ENCODE peak calls at places on chromosome 10, in ten cellular contexts. One of them, this sample, is unnamed.

GRCh38 chr10:3548096-3548495 is 236.9 kb downstream of the KLF6 start:
- DNase-seq in AG04450: no peak
- DNase-seq in H9: no peak
- DNase-seq in dorsolateral prefrontal cortex: no peak
- DNase-seq in GM23338: no peak
- DNase-seq in GM20000: no peak
- DNase-seq in prostate gland: no peak
- DNase-seq in heart left ventricle: no peak
- DNase-seq in CD8-positive, alpha-beta T cell: no peak
- DNase-seq in HFF-Myc: no peak
- DNase-seq in this sample: no peak

GRCh38 chr10:12130237-12130872 is 878 bp downstream of the SEC61A2 start:
- DNase-seq in AG04450: peak
- DNase-seq in H9: peak
- DNase-seq in dorsolateral prefrontal cortex: peak
- DNase-seq in GM23338: peak
- DNase-seq in GM20000: peak
- DNase-seq in prostate gland: no peak
- DNase-seq in heart left ventricle: no peak
- DNase-seq in CD8-positive, alpha-beta T cell: peak
- DNase-seq in HFF-Myc: peak
- DNase-seq in this sample: no peak

GRCh38 chr10:124341768-124342135 is 77.0 kb downstream of the OAT start:
- DNase-seq in AG04450: no peak
- DNase-seq in H9: no peak
- DNase-seq in dorsolateral prefrontal cortex: no peak
- DNase-seq in GM23338: no peak
- DNase-seq in GM20000: no peak
- DNase-seq in prostate gland: no peak
- DNase-seq in heart left ventricle: no peak
- DNase-seq in CD8-positive, alpha-beta T cell: no peak
- DNase-seq in HFF-Myc: no peak
- DNase-seq in this sample: no peak

GRCh38 chr10:122126763-122127659 is 138.0 kb downstream of the TACC2 start:
- DNase-seq in AG04450: peak
- DNase-seq in H9: peak
- DNase-seq in dorsolateral prefrontal cortex: no peak
- DNase-seq in GM23338: peak
- DNase-seq in GM20000: no peak
- DNase-seq in prostate gland: peak
- DNase-seq in heart left ventricle: peak
- DNase-seq in CD8-positive, alpha-beta T cell: no peak
- DNase-seq in HFF-Myc: peak
- DNase-seq in this sample: no peak

GRCh38 chr10:119120413-119120867 is 16.5 kb downstream of the DENND10 start:
- DNase-seq in AG04450: peak
- DNase-seq in H9: no peak
- DNase-seq in dorsolateral prefrontal cortex: no peak
- DNase-seq in GM23338: no peak
- DNase-seq in GM20000: peak
- DNase-seq in prostate gland: no peak
- DNase-seq in heart left ventricle: no peak
- DNase-seq in CD8-positive, alpha-beta T cell: no peak
- DNase-seq in HFF-Myc: no peak
- DNase-seq in this sample: no peak

GRCh38 chr10:32957341-32958084 is 517 bp downstream of the ITGB1 start:
- DNase-seq in AG04450: no peak
- DNase-seq in H9: peak
- DNase-seq in dorsolateral prefrontal cortex: peak
- DNase-seq in GM23338: peak
- DNase-seq in GM20000: peak
- DNase-seq in prostate gland: peak
- DNase-seq in heart left ventricle: peak
- DNase-seq in CD8-positive, alpha-beta T cell: peak
- DNase-seq in HFF-Myc: no peak
- DNase-seq in this sample: no peak

GRCh38 chr10:79390551-79391229 is 43.4 kb downstream of the PPIF start:
- DNase-seq in AG04450: no peak
- DNase-seq in H9: peak
- DNase-seq in dorsolateral prefrontal cortex: peak
- DNase-seq in GM23338: no peak
- DNase-seq in GM20000: peak
- DNase-seq in prostate gland: no peak
- DNase-seq in heart left ventricle: peak
- DNase-seq in CD8-positive, alpha-beta T cell: no peak
- DNase-seq in HFF-Myc: no peak
- DNase-seq in this sample: peak

GRCh38 chr10:33982995-33983394 is 648.5 kb upstream of the NRP1 start:
- DNase-seq in AG04450: peak
- DNase-seq in H9: no peak
- DNase-seq in dorsolateral prefrontal cortex: no peak
- DNase-seq in GM23338: no peak
- DNase-seq in GM20000: no peak
- DNase-seq in prostate gland: no peak
- DNase-seq in heart left ventricle: no peak
- DNase-seq in CD8-positive, alpha-beta T cell: no peak
- DNase-seq in HFF-Myc: no peak
- DNase-seq in this sample: no peak

GRCh38 chr10:84406592-84406991 is 78.2 kb downstream of the CCSER2 start:
- DNase-seq in AG04450: no peak
- DNase-seq in H9: no peak
- DNase-seq in dorsolateral prefrontal cortex: no peak
- DNase-seq in GM23338: no peak
- DNase-seq in GM20000: no peak
- DNase-seq in prostate gland: no peak
- DNase-seq in heart left ventricle: no peak
- DNase-seq in CD8-positive, alpha-beta T cell: no peak
- DNase-seq in HFF-Myc: no peak
- DNase-seq in this sample: no peak

GRCh38 chr10:121078036-121078435 is 226.9 kb downstream of the WDR11 start:
- DNase-seq in AG04450: no peak
- DNase-seq in H9: no peak
- DNase-seq in dorsolateral prefrontal cortex: no peak
- DNase-seq in GM23338: no peak
- DNase-seq in GM20000: no peak
- DNase-seq in prostate gland: no peak
- DNase-seq in heart left ventricle: no peak
- DNase-seq in CD8-positive, alpha-beta T cell: no peak
- DNase-seq in HFF-Myc: no peak
- DNase-seq in this sample: no peak

GRCh38 chr10:125839176-125839575 is 15.8 kb downstream of the BCCIP start:
- DNase-seq in AG04450: no peak
- DNase-seq in H9: no peak
- DNase-seq in dorsolateral prefrontal cortex: no peak
- DNase-seq in GM23338: no peak
- DNase-seq in GM20000: no peak
- DNase-seq in prostate gland: no peak
- DNase-seq in heart left ventricle: no peak
- DNase-seq in CD8-positive, alpha-beta T cell: no peak
- DNase-seq in HFF-Myc: no peak
- DNase-seq in this sample: no peak

DNA sequence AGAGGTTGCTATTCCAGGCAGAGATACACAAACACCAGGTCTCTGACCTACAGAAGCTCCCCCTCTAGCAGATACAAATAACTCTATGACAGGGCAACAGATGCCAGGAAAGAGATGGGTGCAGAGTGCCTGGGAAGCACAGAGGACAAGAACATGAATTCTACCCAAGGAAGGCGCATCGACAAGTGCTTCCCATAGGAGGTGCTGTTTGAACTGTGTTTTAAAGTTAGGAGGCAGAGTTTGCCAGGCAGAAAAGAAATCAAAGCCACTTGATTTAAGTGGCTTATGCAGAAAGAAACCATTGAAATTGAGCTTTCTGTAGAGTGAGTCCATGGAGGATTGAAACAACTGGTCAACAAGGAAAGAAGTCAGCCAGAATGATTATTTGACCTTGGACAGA is 35.3 kb upstream of the EGR2 start:
- DNase-seq in AG04450: no peak
- DNase-seq in H9: peak
- DNase-seq in dorsolateral prefrontal cortex: no peak
- DNase-seq in GM23338: peak
- DNase-seq in GM20000: no peak
- DNase-seq in prostate gland: no peak
- DNase-seq in heart left ventricle: no peak
- DNase-seq in CD8-positive, alpha-beta T cell: no peak
- DNase-seq in HFF-Myc: no peak
- DNase-seq in this sample: no peak
- TF ChIP-seq CTCF in AG04450: peak
- TF ChIP-seq CTCF in H9: peak
- TF ChIP-seq CTCF in dorsolateral prefrontal cortex: peak
- TF ChIP-seq CTCF in GM23338: peak
- TF ChIP-seq CTCF in GM20000: peak
- TF ChIP-seq CTCF in prostate gland: no peak
- TF ChIP-seq CTCF in heart left ventricle: no peak
- TF ChIP-seq CTCF in CD8-positive, alpha-beta T cell: peak
- TF ChIP-seq CTCF in HFF-Myc: peak
- TF ChIP-seq CTCF in this sample: peak

GRCh38 chr10:49407552-49408137 is 11.8 kb upstream of the DRGX start:
- DNase-seq in AG04450: peak
- DNase-seq in H9: peak
- DNase-seq in dorsolateral prefrontal cortex: peak
- DNase-seq in GM23338: peak
- DNase-seq in GM20000: peak
- DNase-seq in prostate gland: peak
- DNase-seq in heart left ventricle: peak
- DNase-seq in CD8-positive, alpha-beta T cell: peak
- DNase-seq in HFF-Myc: peak
- DNase-seq in this sample: peak

GRCh38 chr10:49410365-49411074 is 14.6 kb upstream of the DRGX start:
- DNase-seq in AG04450: no peak
- DNase-seq in H9: no peak
- DNase-seq in dorsolateral prefrontal cortex: no peak
- DNase-seq in GM23338: no peak
- DNase-seq in GM20000: no peak
- DNase-seq in prostate gland: peak
- DNase-seq in heart left ventricle: peak
- DNase-seq in CD8-positive, alpha-beta T cell: no peak
- DNase-seq in HFF-Myc: no peak
- DNase-seq in this sample: no peak

GRCh38 chr10:49409755-49410154 is 13.9 kb upstream of the DRGX start:
- DNase-seq in AG04450: no peak
- DNase-seq in H9: no peak
- DNase-seq in dorsolateral prefrontal cortex: no peak
- DNase-seq in GM23338: no peak
- DNase-seq in GM20000: no peak
- DNase-seq in prostate gland: no peak
- DNase-seq in heart left ventricle: no peak
- DNase-seq in CD8-positive, alpha-beta T cell: no peak
- DNase-seq in HFF-Myc: no peak
- DNase-seq in this sample: no peak

GRCh38 chr10:49412571-49412970 is 16.7 kb upstream of the DRGX start:
- DNase-seq in AG04450: no peak
- DNase-seq in H9: no peak
- DNase-seq in dorsolateral prefrontal cortex: no peak
- DNase-seq in GM23338: no peak
- DNase-seq in GM20000: no peak
- DNase-seq in prostate gland: no peak
- DNase-seq in heart left ventricle: no peak
- DNase-seq in CD8-positive, alpha-beta T cell: no peak
- DNase-seq in HFF-Myc: no peak
- DNase-seq in this sample: no peak

DNA sequence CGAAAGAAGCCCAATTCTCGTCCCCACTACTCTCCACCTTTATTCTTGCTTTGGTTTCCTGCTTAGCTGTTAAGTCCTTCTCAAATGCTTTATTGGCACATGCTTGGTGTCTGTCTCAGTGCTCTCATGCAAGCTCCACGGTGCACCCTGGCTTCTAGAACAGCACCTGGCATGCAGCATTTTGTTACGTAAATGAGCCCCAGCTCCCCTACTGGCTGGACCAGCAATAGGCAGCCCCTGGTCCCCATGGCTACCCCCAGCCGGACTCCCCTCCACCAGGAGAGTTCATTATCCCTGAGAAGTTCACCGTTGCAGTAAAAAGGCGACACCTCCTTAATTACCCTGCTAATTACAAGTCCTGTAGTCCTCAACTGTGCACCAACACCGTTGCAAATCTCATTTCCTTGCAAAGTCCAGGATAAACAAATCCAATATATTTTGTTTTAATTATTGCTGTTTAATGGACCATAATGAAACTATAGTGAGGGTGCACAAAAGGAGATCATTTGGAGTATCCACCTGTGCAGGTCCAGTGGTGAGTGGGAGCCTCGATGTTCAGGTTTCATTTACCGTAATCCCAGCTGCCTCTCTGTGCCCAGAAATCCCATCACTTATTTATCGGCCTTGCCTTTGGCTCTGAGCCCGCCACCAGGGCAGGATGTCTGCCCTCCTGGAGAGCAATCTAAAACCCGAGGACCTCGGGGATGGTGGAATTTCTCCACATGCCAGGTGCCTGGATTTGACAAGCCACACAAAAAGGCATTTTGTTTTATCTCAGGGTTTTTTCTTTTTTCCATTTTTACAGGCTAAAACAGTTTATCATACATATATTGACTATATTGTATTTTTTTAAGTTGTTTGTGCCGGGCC is 12.8 kb upstream of the DRGX start:
- DNase-seq in AG04450: no peak
- DNase-seq in H9: peak
- DNase-seq in dorsolateral prefrontal cortex: no peak
- DNase-seq in GM23338: peak
- DNase-seq in GM20000: no peak
- DNase-seq in prostate gland: no peak
- DNase-seq in heart left ventricle: no peak
- DNase-seq in CD8-positive, alpha-beta T cell: no peak
- DNase-seq in HFF-Myc: no peak
- DNase-seq in this sample: no peak
- TF ChIP-seq CTCF in AG04450: peak
- TF ChIP-seq CTCF in H9: peak
- TF ChIP-seq CTCF in dorsolateral prefrontal cortex: peak
- TF ChIP-seq CTCF in GM23338: peak
- TF ChIP-seq CTCF in GM20000: no peak
- TF ChIP-seq CTCF in prostate gland: no peak
- TF ChIP-seq CTCF in heart left ventricle: no peak
- TF ChIP-seq CTCF in CD8-positive, alpha-beta T cell: no peak
- TF ChIP-seq CTCF in HFF-Myc: peak
- TF ChIP-seq CTCF in this sample: no peak

DNA sequence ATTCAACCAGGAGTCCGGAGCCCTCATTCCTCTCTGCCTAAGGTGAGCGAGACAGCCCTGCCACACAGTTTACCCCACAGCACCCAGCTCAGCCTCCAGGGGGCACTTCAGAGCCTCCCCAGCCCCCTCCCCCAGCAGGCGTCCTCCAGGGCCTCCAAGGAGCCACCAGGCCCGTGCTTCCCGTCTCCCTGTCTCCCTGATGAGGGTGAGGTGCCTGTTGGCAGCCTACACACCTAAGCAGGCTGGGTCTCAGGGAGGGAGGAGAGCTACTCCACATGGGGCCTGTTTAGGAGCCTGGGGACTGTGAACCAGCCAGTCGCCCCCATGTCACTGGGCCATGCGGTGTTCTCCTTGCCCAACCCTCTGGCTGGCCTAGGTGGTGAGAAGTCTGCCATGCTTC is 28.9 kb upstream of the TRIM8 start:
- DNase-seq in AG04450: no peak
- DNase-seq in H9: peak
- DNase-seq in dorsolateral prefrontal cortex: no peak
- DNase-seq in GM23338: peak
- DNase-seq in GM20000: no peak
- DNase-seq in prostate gland: no peak
- DNase-seq in heart left ventricle: no peak
- DNase-seq in CD8-positive, alpha-beta T cell: peak
- DNase-seq in HFF-Myc: no peak
- DNase-seq in this sample: peak
- TF ChIP-seq CTCF in AG04450: peak
- TF ChIP-seq CTCF in H9: peak
- TF ChIP-seq CTCF in dorsolateral prefrontal cortex: peak
- TF ChIP-seq CTCF in GM23338: peak
- TF ChIP-seq CTCF in GM20000: no peak
- TF ChIP-seq CTCF in prostate gland: peak
- TF ChIP-seq CTCF in heart left ventricle: no peak
- TF ChIP-seq CTCF in CD8-positive, alpha-beta T cell: no peak
- TF ChIP-seq CTCF in HFF-Myc: peak
- TF ChIP-seq CTCF in this sample: peak

GRCh38 chr10:87818505-87819273 is 663 bp upstream of the ATAD1 start:
- DNase-seq in AG04450: no peak
- DNase-seq in H9: peak
- DNase-seq in dorsolateral prefrontal cortex: peak
- DNase-seq in GM23338: peak
- DNase-seq in GM20000: peak
- DNase-seq in prostate gland: no peak
- DNase-seq in heart left ventricle: no peak
- DNase-seq in CD8-positive, alpha-beta T cell: peak
- DNase-seq in HFF-Myc: no peak
- DNase-seq in this sample: no peak
- TF ChIP-seq CTCF in AG04450: peak
- TF ChIP-seq CTCF in H9: no peak
- TF ChIP-seq CTCF in dorsolateral prefrontal cortex: no peak
- TF ChIP-seq CTCF in GM23338: peak
- TF ChIP-seq CTCF in GM20000: no peak
- TF ChIP-seq CTCF in prostate gland: no peak
- TF ChIP-seq CTCF in heart left ventricle: no peak
- TF ChIP-seq CTCF in CD8-positive, alpha-beta T cell: no peak
- TF ChIP-seq CTCF in HFF-Myc: no peak
- TF ChIP-seq CTCF in this sample: no peak